ENCODE peak calls at places on chromosome 12, in five cellular contexts. J, X, S, M and K are unnamed samples.

GRCh38 chr12:106415134-106415533 is 57.6 kb downstream of the POLR3B start:
- DNase-seq in J (no peak), X (no peak), S (no peak), M (no peak), K (no peak)

GRCh38 chr12:27779416-27779815 is 617 bp upstream of the KLHL42 start:
- DNase-seq in J (no peak), X (no peak), S (peak; percentile 15), M (peak; percentile 20), K (no peak)

GRCh38 chr12:69927145-69927544 is 102.1 kb downstream of the MYRFL start:
- DNase-seq in J (no peak), X (no peak), S (no peak), M (no peak), K (no peak)

GRCh38 chr12:32106153-32106516 is 512 bp upstream of the BICD1 start:
- DNase-seq in J (no peak), X (no peak), S (no peak), M (no peak), K (no peak)

GRCh38 chr12:114878781-114879180 is 194.8 kb upstream of the TBX3 start:
- DNase-seq in J (no peak), X (no peak), S (no peak), M (no peak), K (no peak)

GRCh38 chr12:102439391-102440108 is 40.8 kb downstream of the IGF1 start:
- DNase-seq in J (no peak), X (no peak), S (no peak), M (no peak), K (no peak)

GRCh38 chr12:127280393-127281275 is 986.3 kb upstream of the TMEM132C start:
- DNase-seq in J (no peak), X (peak; percentile 27), S (peak; percentile 21), M (peak; percentile 66), K (no peak)

GRCh38 chr12:46464863-46465262 is 92.3 kb upstream of the SLC38A2 start:
- DNase-seq in J (no peak), X (no peak), S (no peak), M (no peak), K (no peak)

GRCh38 chr12:92987362-92987761 is 58.3 kb upstream of the EEA1 start:
- DNase-seq in J (no peak), X (no peak), S (no peak), M (peak; percentile 30), K (no peak)

GRCh38 chr12:101592448-101592847 is 2.3 kb upstream of the MYBPC1 start:
- DNase-seq in J (no peak), X (no peak), S (no peak), M (no peak), K (no peak)

GRCh38 chr12:51744235-51744634 is 104.3 kb downstream of the FIGNL2 start:
- DNase-seq in J (no peak), X (no peak), S (no peak), M (no peak), K (no peak)

GRCh38 chr12:6093764-6094163 is 30.7 kb downstream of the VWF start:
- DNase-seq in J (no peak), X (no peak), S (no peak), M (peak; percentile 39), K (no peak)

GRCh38 chr12:43621262-43621661 is 69.3 kb upstream of the ADAMTS20 start:
- DNase-seq in J (no peak), X (no peak), S (no peak), M (no peak), K (no peak)

GRCh38 chr12:42741771-42742510 is 152.4 kb upstream of the PRICKLE1 start:
- DNase-seq in J (no peak), X (no peak), S (no peak), M (no peak), K (no peak)

GRCh38 chr12:96091833-96092232 is 56.4 kb upstream of the LTA4H start:
- DNase-seq in J (no peak), X (no peak), S (no peak), M (no peak), K (no peak)

GRCh38 chr12:6307521-6307920 is 3.0 kb upstream of the PLEKHG6 start:
- DNase-seq in J (no peak), X (no peak), S (no peak), M (no peak), K (no peak)

GRCh38 chr12:13367973-13368372 is 171.4 kb downstream of the EMP1 start:
- DNase-seq in J (no peak), X (no peak), S (no peak), M (no peak), K (no peak)

GRCh38 chr12:74586251-74586650 is 48.6 kb downstream of the ATXN7L3B start:
- DNase-seq in J (no peak), X (no peak), S (no peak), M (no peak), K (no peak)

GRCh38 chr12:61810486-61810885 is 449.7 kb upstream of the USP15 start:
- DNase-seq in J (no peak), X (no peak), S (no peak), M (no peak), K (no peak)

GRCh38 chr12:87827638-87828264 is 201.4 kb downstream of the C12orf50 start:
- DNase-seq in J (no peak), X (no peak), S (no peak), M (no peak), K (no peak)

GRCh38 chr12:44076892-44077291 is 241.0 kb downstream of the TMEM117 start:
- DNase-seq in J (no peak), X (no peak), S (no peak), M (no peak), K (no peak)

GRCh38 chr12:121618659-121619233 is 7.6 kb upstream of the ORAI1 start:
- DNase-seq in J (no peak), X (no peak), S (no peak), M (no peak), K (no peak)

GRCh38 chr12:78121969-78122610 is 291.4 kb downstream of the NAV3 start:
- DNase-seq in J (no peak), X (no peak), S (peak; percentile 10), M (no peak), K (no peak)

GRCh38 chr12:11771356-11771755 is 121.9 kb downstream of the ETV6 start:
- DNase-seq in J (no peak), X (no peak), S (no peak), M (no peak), K (no peak)

GRCh38 chr12:101642115-101643067 is 47.6 kb downstream of the MYBPC1 start:
- DNase-seq in J (no peak), X (no peak), S (no peak), M (no peak), K (no peak)

GRCh38 chr12:125187780-125188741 is 122.8 kb downstream of the AACS start:
- DNase-seq in J (no peak), X (no peak), S (no peak), M (no peak), K (no peak)
- H3K27me3 ChIP-seq in J (peaks cover 15% of the 10 kb centered on the region), X (peaks cover 41% of the 10 kb centered on the region), S (peaks cover 85% of the 10 kb centered on the region), M (peaks cover 36% of the 10 kb centered on the region), K (peaks cover 93% of the 10 kb centered on the region)

DNA sequence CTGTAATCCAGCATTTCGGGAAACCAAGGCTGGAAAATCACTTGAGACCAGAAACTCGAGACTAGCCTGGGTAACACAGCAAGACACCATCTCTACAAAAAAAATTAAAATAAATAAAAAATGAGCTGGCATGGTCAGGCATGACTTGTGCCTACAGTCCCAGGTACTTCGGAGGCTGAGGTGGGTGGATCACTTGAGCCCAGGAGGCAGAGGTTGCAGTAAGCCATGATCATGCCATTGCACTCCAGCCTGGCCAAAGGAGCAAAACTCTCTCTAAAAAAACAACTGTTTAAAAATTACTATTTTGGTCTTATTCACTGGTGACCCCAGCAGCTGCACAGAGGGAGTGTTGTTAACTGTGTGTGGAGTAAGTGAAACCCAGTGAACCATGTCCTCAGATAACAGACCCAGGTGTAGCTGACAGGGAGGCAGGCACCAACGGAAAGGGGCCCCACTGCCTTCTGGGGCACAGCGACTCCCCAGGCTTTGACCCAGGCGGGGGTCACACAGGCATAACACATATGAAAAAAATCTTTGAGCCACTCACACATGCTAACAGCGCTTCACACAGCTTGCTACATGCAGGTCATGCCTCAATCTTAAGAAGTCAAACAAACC is 12.1 kb downstream of the DDX54 start:
- DNase-seq in J (no peak), X (no peak), S (no peak), M (no peak), K (no peak)
- H3K36me3 ChIP-seq in J (peaks cover 43% of the 10 kb centered on the region), X (peaks cover 90% of the 10 kb centered on the region), S (peaks cover 100% of the 10 kb centered on the region), M (peaks cover 91% of the 10 kb centered on the region), K (peaks cover 100% of the 10 kb centered on the region)

GRCh38 chr12:49970030-49970429 is 2.7 kb upstream of the AQP6 start:
- DNase-seq in J (no peak), X (no peak), S (no peak), M (no peak), K (no peak)
- H3K27me3 ChIP-seq in J (peaks cover 5% of the 10 kb centered on the region), X (peaks cover 10% of the 10 kb centered on the region), S (peaks cover 60% of the 10 kb centered on the region), M (peaks cover 3% of the 10 kb centered on the region), K (no peaks in the 10 kb centered on the region)

DNA sequence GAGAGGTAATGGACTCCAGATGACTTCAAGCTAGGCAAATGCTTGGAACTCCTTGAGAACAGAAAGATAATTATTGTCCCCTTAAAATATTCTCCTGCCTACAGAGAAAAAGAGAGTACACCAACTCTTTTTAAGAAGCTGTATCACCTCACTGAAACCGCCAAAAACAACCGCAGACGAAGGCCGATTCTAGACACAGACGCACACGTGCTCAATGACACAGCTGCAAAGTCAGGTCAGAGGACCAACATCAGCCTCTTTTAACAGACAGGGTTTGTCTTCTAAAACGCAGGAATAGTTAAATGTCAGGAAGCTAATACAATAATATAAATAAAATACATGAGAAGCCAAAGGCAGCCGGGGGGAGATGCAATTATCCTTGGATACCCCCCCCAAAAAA is 19.0 kb downstream of the SLC15A4 start:
- DNase-seq in J (no peak), X (no peak), S (no peak), M (no peak), K (no peak)
- H3K36me3 ChIP-seq in J (peaks cover 68% of the 10 kb centered on the region), X (peaks cover 30% of the 10 kb centered on the region), S (peaks cover 73% of the 10 kb centered on the region), M (peaks cover 39% of the 10 kb centered on the region), K (peaks cover 96% of the 10 kb centered on the region)

GRCh38 chr12:47855502-47855901 is 35.8 kb upstream of the HDAC7 start:
- DNase-seq in J (no peak), X (no peak), S (no peak), M (no peak), K (no peak)

GRCh38 chr12:47856721-47857575 is 37.2 kb upstream of the HDAC7 start:
- DNase-seq in J (no peak), X (no peak), S (no peak), M (no peak), K (no peak)

GRCh38 chr12:47856094-47856493 is 36.4 kb upstream of the HDAC7 start:
- DNase-seq in J (no peak), X (no peak), S (no peak), M (no peak), K (no peak)

GRCh38 chr12:47852096-47852571 is 32.4 kb upstream of the HDAC7 start:
- DNase-seq in J (no peak), X (no peak), S (no peak), M (no peak), K (no peak)

GRCh38 chr12:47854531-47854930 is 34.8 kb upstream of the HDAC7 start:
- DNase-seq in J (no peak), X (no peak), S (no peak), M (no peak), K (no peak)
- H3K27me3 ChIP-seq in J (no peaks in the 10 kb centered on the region), X (no peaks in the 10 kb centered on the region), S (no peaks in the 10 kb centered on the region), M (no peaks in the 10 kb centered on the region), K (no peaks in the 10 kb centered on the region)

DNA sequence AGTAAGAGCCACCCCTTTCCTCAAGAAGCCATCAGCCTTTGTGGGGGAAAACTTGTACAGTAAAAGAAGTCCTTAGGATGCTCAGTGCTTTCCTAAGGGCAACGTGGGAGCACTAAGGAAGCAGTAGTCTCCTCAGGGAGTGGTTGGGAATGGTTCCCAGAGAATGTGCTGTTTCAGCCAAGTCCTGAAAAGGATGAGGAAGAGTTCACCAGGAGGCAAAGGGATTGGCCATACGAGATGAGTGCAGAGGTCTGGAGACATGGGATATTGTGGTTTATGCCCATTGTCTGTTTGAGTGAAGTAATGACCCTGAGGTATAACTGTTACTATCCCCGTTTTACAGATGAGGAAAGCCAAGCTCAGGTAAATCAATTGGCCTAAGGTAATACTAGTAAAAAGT is 86.0 kb upstream of the ATF1 start:
- DNase-seq in J (no peak), X (no peak), S (no peak), M (no peak), K (no peak)
- H3K36me3 ChIP-seq in J (peaks cover 13% of the 10 kb centered on the region), X (peaks cover 43% of the 10 kb centered on the region), S (peaks cover 52% of the 10 kb centered on the region), M (peaks cover 24% of the 10 kb centered on the region), K (peaks cover 6% of the 10 kb centered on the region)